ENCODE peak calls at places on chromosomes 7 and 10, in nine cellular contexts. W is tibial artery, T is MM.1S, G is choroid plexus epithelial cell, C is kidney epithelial cell, Y is astrocyte of the spinal cord, H is Caco-2, K is fibroblast of lung, E is heart right ventricle. A is an unnamed sample.

GRCh38 chr7:139797607-139798006 is 19.8 kb upstream of the HIPK2 start:
- DNase-seq in W (no peak), T (no peak), G (no peak), C (no peak), Y (peak; percentile 11), H (no peak), K (no peak), E (no peak), A (no peak)

GRCh38 chr7:142303650-142304049 is 45.8 kb upstream of the PRSS58 start:
- DNase-seq in W (no peak), T (peak; percentile 84), G (no peak), C (no peak), Y (no peak), H (no peak), K (no peak), E (no peak), A (no peak)

GRCh38 chr10:129755075-129756020 is 208.7 kb downstream of the EBF3 start:
- DNase-seq in W (peak; percentile 11), T (no peak), G (no peak), C (no peak), Y (no peak), H (peak; percentile 20), K (no peak), E (no peak), A (no peak)

GRCh38 chr7:19958309-19958896 is 185.0 kb upstream of the TMEM196 start:
- DNase-seq in W (no peak), T (no peak), G (peak; percentile 88), C (peak; percentile 99), Y (peak; percentile 82), H (no peak), K (peak; percentile 88), E (no peak), A (no peak)

GRCh38 chr7:81234896-81235295 is 316.0 kb upstream of the SEMA3C start:
- DNase-seq in W (peak; percentile 50), T (no peak), G (peak; percentile 77), C (no peak), Y (peak; percentile 28), H (no peak), K (peak; percentile 7), E (no peak), A (no peak)

GRCh38 chr10:110772454-110773025 is 99.2 kb upstream of the PDCD4 start:
- DNase-seq in W (no peak), T (no peak), G (no peak), C (no peak), Y (no peak), H (no peak), K (no peak), E (no peak), A (no peak)

GRCh38 chr7:150568714-150569113 is 1.5 kb downstream of the GIMAP4 start:
- DNase-seq in W (no peak), T (no peak), G (no peak), C (no peak), Y (no peak), H (no peak), K (no peak), E (no peak), A (no peak)

GRCh38 chr7:78326870-78327269 is 528.3 kb downstream of the PHTF2 start:
- DNase-seq in W (no peak), T (no peak), G (no peak), C (peak; percentile 34), Y (peak; percentile 19), H (no peak), K (no peak), E (peak; percentile 14), A (no peak)

GRCh38 chr10:5958077-5958476 is 19.3 kb downstream of the IL15RA start:
- DNase-seq in W (no peak), T (no peak), G (peak; percentile 69), C (no peak), Y (peak; percentile 47), H (no peak), K (peak; percentile 90), E (no peak), A (no peak)

GRCh38 chr7:151080522-151081169 is at the start of gene FASTK:
- DNase-seq in W (peak; percentile 92), T (peak; percentile 97), G (peak; percentile 92), C (no peak), Y (peak; percentile 90), H (peak; percentile 91), K (peak; percentile 87), E (peak; percentile 90), A (peak; percentile 96)

GRCh38 chr10:121069061-121069850 is 218.1 kb downstream of the WDR11 start:
- DNase-seq in W (no peak), T (no peak), G (peak; percentile 32), C (peak; percentile 42), Y (peak; percentile 9), H (no peak), K (no peak), E (no peak), A (no peak)

GRCh38 chr10:95880704-95881103 is 27.1 kb upstream of the CC2D2B start:
- DNase-seq in W (no peak), T (no peak), G (no peak), C (no peak), Y (no peak), H (no peak), K (no peak), E (no peak), A (no peak)

GRCh38 chr7:82559203-82559805 is 115.7 kb upstream of the CACNA2D1 start:
- DNase-seq in W (no peak), T (peak; percentile 89), G (peak; percentile 35), C (no peak), Y (no peak), H (no peak), K (no peak), E (no peak), A (peak; percentile 30)
- TF ChIP-seq CTCF in W (no peak), T (no peak), G (no peak), C (no peak), Y (no peak), H (no peak), K (no peak), E (no peak), A (no peak)

DNA sequence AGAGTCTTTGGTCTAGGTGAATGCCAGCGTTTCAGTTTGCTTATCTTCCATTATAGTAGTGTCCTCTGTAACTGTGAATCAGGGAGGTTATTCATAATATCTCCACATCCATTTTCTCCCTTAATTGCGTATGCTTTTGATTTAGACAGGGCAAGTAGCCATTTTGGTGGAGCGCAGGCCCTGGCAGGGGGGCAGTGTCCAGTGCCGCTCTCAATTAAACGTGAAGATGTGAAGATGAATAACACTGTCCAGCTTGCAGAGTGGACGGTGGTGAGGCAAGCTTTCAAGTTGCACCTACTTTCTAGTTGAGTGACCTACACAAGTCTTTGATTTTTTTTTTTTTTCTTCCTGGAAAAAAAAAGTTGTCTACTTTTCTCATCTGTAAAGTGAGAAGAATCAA is 4.5 kb downstream of the TSPAN14 start:
- DNase-seq in W (no peak), T (no peak), G (no peak), C (no peak), Y (no peak), H (no peak), K (no peak), E (no peak), A (no peak)
- H3K4me3 ChIP-seq in W (no peak overlapping the region), T (no peak overlapping the region), G (no peak overlapping the region), C (no peak overlapping the region), Y (no peak overlapping the region), H (no peak overlapping the region), K (no peak overlapping the region), E (no peak overlapping the region), A (no peak overlapping the region)

DNA sequence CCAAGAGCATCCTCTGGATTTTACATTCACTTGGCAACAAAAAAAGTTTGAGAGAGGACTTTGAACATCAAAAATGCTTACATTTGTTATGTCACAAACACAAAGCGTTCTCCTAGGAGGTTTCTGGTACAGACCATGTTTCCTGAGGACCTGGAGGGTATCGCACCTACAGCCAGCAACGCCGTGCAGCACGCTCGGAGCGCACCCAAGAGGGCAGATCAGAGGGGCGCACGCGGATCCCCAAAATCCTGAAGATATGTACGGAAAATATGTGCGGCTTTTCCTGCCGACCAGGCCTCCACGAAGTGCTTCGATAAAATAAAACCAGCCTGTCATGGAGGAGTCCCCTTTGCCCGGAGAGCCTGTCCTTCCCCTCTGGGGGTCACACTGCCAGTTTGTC is 454.9 kb downstream of the DNAJB6 start:
- DNase-seq in W (no peak), T (no peak), G (no peak), C (no peak), Y (no peak), H (no peak), K (no peak), E (no peak), A (no peak)
- TF ChIP-seq CTCF in W (no peak), T (no peak), G (no peak), C (no peak), Y (no peak), H (no peak), K (no peak), E (no peak), A (no peak)

GRCh38 chr7:99372275-99373085 is 2.0 kb upstream of the ARPC1B start:
- DNase-seq in W (no peak), T (no peak), G (peak; percentile 74), C (peak; percentile 79), Y (no peak), H (peak; percentile 92), K (peak; percentile 29), E (no peak), A (peak; percentile 67)

GRCh38 chr7:99374121-99375064 is at the start of gene ARPC1B:
- DNase-seq in W (peak; percentile 80), T (peak; percentile 89), G (peak; percentile 65), C (peak; percentile 45), Y (peak; percentile 67), H (peak; percentile 85), K (peak; percentile 55), E (peak; percentile 83), A (peak; percentile 82)

GRCh38 chr7:99375070-99375807 is 709 bp downstream of the ARPC1B start:
- DNase-seq in W (peak; percentile 77), T (peak; percentile 75), G (peak; percentile 61), C (no peak), Y (peak; percentile 67), H (peak; percentile 75), K (peak; percentile 65), E (peak; percentile 81), A (peak; percentile 71)

GRCh38 chr7:99371376-99371920 is 3.1 kb upstream of the ARPC1B start:
- DNase-seq in W (no peak), T (no peak), G (peak; percentile 28), C (no peak), Y (no peak), H (no peak), K (no peak), E (no peak), A (no peak)

DNA sequence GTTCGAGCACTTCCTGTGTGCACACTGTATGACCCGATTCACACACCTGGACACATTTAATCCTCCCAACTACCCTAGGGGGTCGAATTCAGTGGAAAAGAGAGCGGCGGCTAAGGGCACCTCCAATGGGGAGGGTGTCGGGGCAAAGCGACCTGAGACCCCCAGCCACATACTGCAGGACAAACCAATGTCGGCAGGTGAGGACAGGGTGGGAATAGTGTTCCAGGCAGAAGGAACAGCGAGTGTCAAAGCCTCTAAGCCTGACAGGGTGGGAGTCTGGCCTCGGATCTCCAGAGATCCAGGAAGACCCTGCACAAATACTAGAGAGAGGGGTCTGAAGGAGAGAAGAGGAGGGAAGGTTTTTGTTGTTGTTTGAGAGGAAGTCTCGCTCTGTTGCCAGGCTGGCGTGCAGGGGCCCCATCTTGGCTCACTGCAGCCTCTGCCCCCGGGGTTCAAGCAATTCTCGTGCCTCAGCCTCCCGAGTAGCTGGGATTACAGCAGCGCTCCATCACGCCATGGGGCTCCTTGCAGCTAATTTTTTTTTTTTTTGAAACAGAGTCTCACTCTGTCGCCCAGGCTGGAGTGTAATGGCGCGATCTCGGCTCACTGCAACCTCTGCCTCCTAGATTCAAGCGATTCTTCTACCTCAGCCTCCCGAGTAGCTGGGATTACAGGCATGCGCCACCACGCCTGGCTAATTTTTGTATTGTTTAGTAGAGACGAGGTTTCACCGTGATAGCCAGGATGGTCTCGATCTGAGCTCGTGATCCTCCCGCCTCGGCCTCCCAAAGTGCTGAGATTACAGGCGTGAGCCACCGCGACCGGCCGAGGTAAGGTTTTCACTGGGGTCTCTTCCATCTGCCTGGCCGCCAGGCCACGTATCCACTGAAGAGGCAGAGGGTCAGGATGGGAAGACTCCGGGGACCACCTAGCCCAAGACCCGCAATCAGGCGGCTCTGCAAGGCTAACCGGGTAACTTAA is 1.2 kb upstream of the ARPC1B start:
- DNase-seq in W (no peak), T (no peak), G (no peak), C (no peak), Y (no peak), H (no peak), K (no peak), E (no peak), A (no peak)
- H3K4me3 ChIP-seq in W (peak overlapping the region; percentile 92), T (peak overlapping the region; percentile 93), G (peak overlapping the region; percentile 72), C (peak overlapping the region; percentile 86), Y (no peak overlapping the region), H (peak overlapping the region; percentile 91), K (no peak overlapping the region), E (peak overlapping the region; percentile 94), A (peak overlapping the region; percentile 96)